ENCODE peak calls at places on chromosomes 3 and 15, in six cellular contexts. One of them, this sample, is unnamed. For H3K4me1, the result is how much of the 10 kb centered on the place peaks cover.

GRCh38 chr3:50111757-50112156 is 23.0 kb downstream of the RBM5 start:
- DNase-seq in prostate gland: no peak
- DNase-seq in heart left ventricle: no peak
- DNase-seq in GM12878: no peak
- DNase-seq in A549: no peak
- DNase-seq in K562: no peak
- DNase-seq in this sample: no peak

GRCh38 chr15:97995881-97996603 is 35.5 kb downstream of the ARRDC4 start:
- DNase-seq in prostate gland: no peak
- DNase-seq in heart left ventricle: no peak
- DNase-seq in GM12878: no peak
- DNase-seq in A549: no peak
- DNase-seq in K562: no peak
- DNase-seq in this sample: peak

GRCh38 chr15:88166330-88166993 is 90.1 kb downstream of the NTRK3 start:
- DNase-seq in prostate gland: no peak
- DNase-seq in heart left ventricle: no peak
- DNase-seq in GM12878: no peak
- DNase-seq in A549: no peak
- DNase-seq in K562: no peak
- DNase-seq in this sample: peak

GRCh38 chr3:169759256-169759655 is 5.6 kb downstream of the TERC start:
- DNase-seq in prostate gland: no peak
- DNase-seq in heart left ventricle: no peak
- DNase-seq in GM12878: no peak
- DNase-seq in A549: no peak
- DNase-seq in K562: no peak
- DNase-seq in this sample: no peak

GRCh38 chr15:73228128-73228646 is 140.6 kb downstream of the HCN4 start:
- DNase-seq in prostate gland: no peak
- DNase-seq in heart left ventricle: no peak
- DNase-seq in GM12878: no peak
- DNase-seq in A549: no peak
- DNase-seq in K562: no peak
- DNase-seq in this sample: no peak

GRCh38 chr3:41508063-41508696 is 308.9 kb downstream of the CTNNB1 start:
- DNase-seq in prostate gland: no peak
- DNase-seq in heart left ventricle: no peak
- DNase-seq in GM12878: no peak
- DNase-seq in A549: no peak
- DNase-seq in K562: no peak
- DNase-seq in this sample: no peak

GRCh38 chr3:127043041-127043641 is 60.2 kb downstream of the PLXNA1 start:
- DNase-seq in prostate gland: peak
- DNase-seq in heart left ventricle: peak
- DNase-seq in GM12878: no peak
- DNase-seq in A549: no peak
- DNase-seq in K562: no peak
- DNase-seq in this sample: no peak

GRCh38 chr15:51380999-51381806 is 39.7 kb downstream of the GLDN start:
- DNase-seq in prostate gland: peak
- DNase-seq in heart left ventricle: no peak
- DNase-seq in GM12878: peak
- DNase-seq in A549: peak
- DNase-seq in K562: peak
- DNase-seq in this sample: peak

GRCh38 chr3:32488609-32489008 is 14.0 kb downstream of the CMTM6 start:
- DNase-seq in prostate gland: no peak
- DNase-seq in heart left ventricle: no peak
- DNase-seq in GM12878: no peak
- DNase-seq in A549: no peak
- DNase-seq in K562: no peak
- DNase-seq in this sample: no peak

GRCh38 chr3:42612147-42612680 is 11.7 kb downstream of the NKTR start:
- DNase-seq in prostate gland: no peak
- DNase-seq in heart left ventricle: no peak
- DNase-seq in GM12878: no peak
- DNase-seq in A549: no peak
- DNase-seq in K562: no peak
- DNase-seq in this sample: no peak

GRCh38 chr3:42610978-42611377 is 10.5 kb downstream of the NKTR start:
- DNase-seq in prostate gland: no peak
- DNase-seq in heart left ventricle: no peak
- DNase-seq in GM12878: no peak
- DNase-seq in A549: no peak
- DNase-seq in K562: no peak
- DNase-seq in this sample: no peak

GRCh38 chr3:42608586-42608985 is 8.1 kb downstream of the NKTR start:
- DNase-seq in prostate gland: no peak
- DNase-seq in heart left ventricle: no peak
- DNase-seq in GM12878: no peak
- DNase-seq in A549: no peak
- DNase-seq in K562: no peak
- DNase-seq in this sample: no peak

GRCh38 chr3:42613462-42613861 is 13.0 kb downstream of the NKTR start:
- DNase-seq in prostate gland: no peak
- DNase-seq in heart left ventricle: no peak
- DNase-seq in GM12878: no peak
- DNase-seq in A549: no peak
- DNase-seq in K562: peak
- DNase-seq in this sample: no peak

DNA sequence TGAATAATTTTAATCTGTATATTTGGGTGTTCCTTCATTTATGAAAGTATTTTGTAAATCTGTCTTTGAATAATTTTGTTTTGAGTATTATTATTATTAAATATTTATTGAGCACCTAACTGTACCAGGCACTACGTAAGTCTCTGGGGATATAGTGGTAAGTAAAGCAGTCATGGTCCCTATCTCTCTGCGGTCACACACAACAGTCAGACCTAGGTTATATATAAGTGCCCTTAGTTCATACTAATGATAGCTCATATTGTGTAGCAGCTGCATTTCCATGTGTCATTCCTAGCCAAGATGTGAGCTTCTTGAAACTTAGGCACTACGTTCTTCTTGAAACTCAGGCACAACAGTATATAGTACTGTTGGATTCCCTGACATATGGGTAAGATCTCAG is 12.4 kb downstream of the NKTR start:
- DNase-seq in prostate gland: no peak
- DNase-seq in heart left ventricle: no peak
- DNase-seq in GM12878: peak
- DNase-seq in A549: no peak
- DNase-seq in K562: peak
- DNase-seq in this sample: no peak
- H3K4me3 ChIP-seq in prostate gland: no peak
- H3K4me3 ChIP-seq in heart left ventricle: no peak
- H3K4me3 ChIP-seq in GM12878: no peak
- H3K4me3 ChIP-seq in A549: no peak
- H3K4me3 ChIP-seq in K562: no peak
- H3K4me3 ChIP-seq in this sample: no peak

DNA sequence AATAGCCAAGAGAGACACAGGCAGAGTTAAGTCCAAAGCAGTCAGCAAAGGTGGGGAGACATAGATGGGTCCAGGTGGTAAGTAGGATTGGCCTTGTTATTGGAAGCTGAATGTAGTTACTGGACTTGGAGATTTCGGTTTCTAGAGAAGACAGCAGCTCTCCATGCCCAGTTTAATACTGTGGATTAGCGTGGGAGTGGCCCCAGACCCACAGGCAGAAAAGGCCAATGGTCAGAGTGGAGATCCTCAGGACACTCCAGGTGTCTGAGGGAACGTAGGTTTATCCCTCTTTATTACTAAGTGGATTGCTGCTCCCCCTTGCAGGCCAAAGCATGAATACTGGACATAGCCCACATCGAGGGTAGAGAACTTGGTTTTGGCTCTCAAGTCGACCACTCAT is 225.4 kb upstream of the TPRG1 start:
- DNase-seq in prostate gland: no peak
- DNase-seq in heart left ventricle: no peak
- DNase-seq in GM12878: no peak
- DNase-seq in A549: no peak
- DNase-seq in K562: no peak
- DNase-seq in this sample: no peak
- H3K4me1 ChIP-seq in prostate gland: under half
- H3K4me1 ChIP-seq in heart left ventricle: under half
- H3K4me1 ChIP-seq in GM12878: under half
- H3K4me1 ChIP-seq in A549: under half
- H3K4me1 ChIP-seq in K562: under half
- H3K4me1 ChIP-seq in this sample: half or more

GRCh38 chr3:134313839-134314587 is 60.2 kb downstream of the AMOTL2 start:
- DNase-seq in prostate gland: no peak
- DNase-seq in heart left ventricle: no peak
- DNase-seq in GM12878: no peak
- DNase-seq in A549: no peak
- DNase-seq in K562: no peak
- DNase-seq in this sample: no peak

GRCh38 chr3:134312072-134312872 is 61.6 kb upstream of the RYK start:
- DNase-seq in prostate gland: peak
- DNase-seq in heart left ventricle: no peak
- DNase-seq in GM12878: no peak
- DNase-seq in A549: no peak
- DNase-seq in K562: no peak
- DNase-seq in this sample: no peak

GRCh38 chr3:134311693-134312071 is 61.0 kb upstream of the RYK start:
- DNase-seq in prostate gland: no peak
- DNase-seq in heart left ventricle: no peak
- DNase-seq in GM12878: no peak
- DNase-seq in A549: no peak
- DNase-seq in K562: no peak
- DNase-seq in this sample: no peak

GRCh38 chr3:134314588-134315285 is 59.5 kb downstream of the AMOTL2 start:
- DNase-seq in prostate gland: no peak
- DNase-seq in heart left ventricle: no peak
- DNase-seq in GM12878: no peak
- DNase-seq in A549: no peak
- DNase-seq in K562: no peak
- DNase-seq in this sample: no peak

DNA sequence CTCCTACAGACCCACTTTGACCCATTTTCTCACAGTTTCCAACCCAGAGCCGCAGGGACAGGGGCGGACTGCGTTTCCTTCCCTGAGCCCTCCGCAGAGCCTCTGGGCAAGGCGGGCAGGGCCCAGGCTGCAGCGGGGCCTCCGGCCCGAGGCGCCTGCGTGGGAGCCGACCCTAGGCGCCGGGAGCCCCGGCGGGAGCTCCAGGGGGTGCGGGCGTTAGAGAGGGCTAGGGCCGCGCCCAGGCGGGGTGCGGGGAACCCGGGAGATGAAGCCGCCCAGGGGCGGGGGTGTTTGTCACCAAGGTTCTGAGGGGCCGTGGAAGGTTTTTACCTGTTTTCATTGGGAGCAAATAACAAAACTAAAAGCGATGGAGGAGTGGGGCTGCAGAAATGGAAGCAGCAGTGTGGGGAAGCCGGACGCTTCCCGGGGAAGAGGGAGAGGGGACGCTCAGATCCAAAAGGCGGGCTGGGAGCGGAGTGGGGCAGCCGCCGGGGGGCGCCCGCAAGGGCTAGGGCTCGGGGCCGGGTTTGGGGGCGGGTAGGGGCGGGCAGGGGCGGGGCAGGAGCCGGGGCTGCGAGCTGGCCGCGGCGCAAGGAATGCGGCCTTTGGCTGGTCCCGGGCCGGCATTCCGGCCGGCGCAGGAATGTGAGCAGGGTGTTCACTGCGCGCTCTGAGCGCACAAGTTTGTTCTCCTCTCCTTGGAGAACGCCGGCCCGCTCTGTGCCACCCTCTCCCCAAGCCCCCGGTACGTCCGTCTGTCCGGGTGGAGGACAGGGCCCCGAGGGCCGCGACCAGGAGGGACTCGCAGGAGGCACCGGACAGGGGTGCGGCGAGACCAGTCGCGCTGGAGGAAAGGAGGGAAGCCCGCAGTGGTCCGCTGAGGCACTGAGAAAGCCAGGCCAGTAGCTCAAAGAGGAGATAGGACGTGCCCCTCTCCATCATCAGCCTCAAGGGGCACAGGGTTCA is 61.1 kb downstream of the AMOTL2 start:
- DNase-seq in prostate gland: peak
- DNase-seq in heart left ventricle: peak
- DNase-seq in GM12878: no peak
- DNase-seq in A549: no peak
- DNase-seq in K562: peak
- DNase-seq in this sample: peak
- TF ChIP-seq POLR2A in prostate gland: peak
- TF ChIP-seq POLR2A in heart left ventricle: peak
- TF ChIP-seq POLR2A in GM12878: no peak
- TF ChIP-seq POLR2A in A549: peak
- TF ChIP-seq POLR2A in K562: no peak
- TF ChIP-seq POLR2A in this sample: peak

GRCh38 chr3:16887130-16887529 is 2.4 kb downstream of the PLCL2 start:
- DNase-seq in prostate gland: no peak
- DNase-seq in heart left ventricle: no peak
- DNase-seq in GM12878: no peak
- DNase-seq in A549: no peak
- DNase-seq in K562: no peak
- DNase-seq in this sample: no peak

GRCh38 chr3:16885588-16885903 is 791 bp downstream of the PLCL2 start:
- DNase-seq in prostate gland: no peak
- DNase-seq in heart left ventricle: no peak
- DNase-seq in GM12878: no peak
- DNase-seq in A549: no peak
- DNase-seq in K562: no peak
- DNase-seq in this sample: no peak

GRCh38 chr3:16890605-16891333 is 6.0 kb downstream of the PLCL2 start:
- DNase-seq in prostate gland: no peak
- DNase-seq in heart left ventricle: peak
- DNase-seq in GM12878: no peak
- DNase-seq in A549: no peak
- DNase-seq in K562: no peak
- DNase-seq in this sample: no peak

GRCh38 chr3:16885948-16886683 is 1.4 kb downstream of the PLCL2 start:
- DNase-seq in prostate gland: no peak
- DNase-seq in heart left ventricle: peak
- DNase-seq in GM12878: no peak
- DNase-seq in A549: no peak
- DNase-seq in K562: no peak
- DNase-seq in this sample: no peak

DNA sequence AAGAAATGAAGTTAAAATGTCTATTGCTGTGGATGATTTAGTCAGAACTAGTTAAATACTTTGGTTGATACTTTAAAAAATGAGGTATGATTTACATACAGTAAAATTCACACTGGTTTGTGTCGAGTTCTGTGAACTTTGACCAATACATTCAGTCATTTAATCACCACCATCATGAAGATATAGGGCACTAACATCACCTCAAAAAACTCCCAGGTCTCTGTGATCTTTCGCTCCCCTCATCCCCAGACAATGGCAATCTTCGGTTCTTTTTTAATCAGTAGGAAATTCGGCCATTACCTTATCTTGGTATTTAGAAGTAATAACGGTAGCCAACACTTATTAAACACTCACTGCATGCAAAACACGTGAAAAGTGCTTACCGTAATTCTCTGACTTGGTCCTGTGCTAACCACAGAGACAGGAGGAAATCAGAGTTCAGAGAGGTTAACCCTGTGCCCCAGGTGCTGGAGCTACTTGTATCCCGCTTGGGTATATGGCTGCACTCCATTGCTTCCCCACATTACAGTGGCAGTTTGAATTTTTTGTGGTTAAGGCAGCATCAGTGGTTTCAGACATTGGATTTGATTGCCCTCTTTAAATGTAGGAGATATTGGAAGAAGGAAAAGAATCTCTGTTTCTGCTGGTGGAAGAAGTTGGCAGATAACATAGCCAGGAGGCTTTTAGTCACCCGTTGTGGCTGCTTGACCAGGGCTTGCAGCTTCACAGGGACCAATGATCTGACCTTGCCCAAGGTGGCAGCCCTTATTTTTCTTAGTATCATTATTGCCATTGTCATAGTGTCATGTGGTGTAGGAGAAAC is 4.2 kb downstream of the PLCL2 start:
- DNase-seq in prostate gland: no peak
- DNase-seq in heart left ventricle: no peak
- DNase-seq in GM12878: peak
- DNase-seq in A549: no peak
- DNase-seq in K562: no peak
- DNase-seq in this sample: no peak
- H3K4me3 ChIP-seq in prostate gland: no peak
- H3K4me3 ChIP-seq in heart left ventricle: peak
- H3K4me3 ChIP-seq in GM12878: peak
- H3K4me3 ChIP-seq in A549: no peak
- H3K4me3 ChIP-seq in K562: no peak
- H3K4me3 ChIP-seq in this sample: no peak

This sample was measured in adrenal gland.